ENCODE peak calls at places on chromosomes 2 and 18, in five cellular contexts. V is HTR-8/SVneo, Y is A549, D is choroid plexus epithelial cell, L is GDM1. G is an unnamed sample.

GRCh38 chr18:79898952-79899608 is 52.4 kb downstream of the SLC66A2 start:
- DNase-seq in V (no peak), Y (no peak), D (no peak), L (no peak), G (no peak)

GRCh38 chr2:165725421-165725820 is 68.6 kb downstream of the GALNT3 start:
- DNase-seq in V (peak), Y (no peak), D (peak), L (no peak), G (peak)

GRCh38 chr18:54822872-54823845 is 5.1 kb upstream of the RAB27B start:
- DNase-seq in V (peak), Y (peak), D (peak), L (no peak), G (peak)

GRCh38 chr2:29810956-29811355 is 110.4 kb downstream of the ALK start:
- DNase-seq in V (no peak), Y (no peak), D (peak), L (no peak), G (no peak)

GRCh38 chr18:75169411-75169810 is 39.5 kb downstream of the PTGR3 start:
- DNase-seq in V (no peak), Y (no peak), D (no peak), L (no peak), G (no peak)

GRCh38 chr18:1104265-1104792 is 199.7 kb downstream of the ADCYAP1 start:
- DNase-seq in V (no peak), Y (no peak), D (peak), L (no peak), G (no peak)

GRCh38 chr2:68404164-68404563 is 39.1 kb downstream of the PLEK start:
- DNase-seq in V (no peak), Y (no peak), D (no peak), L (no peak), G (no peak)

GRCh38 chr2:196131949-196132925 is 39.1 kb downstream of the STK17B start:
- DNase-seq in V (no peak), Y (no peak), D (peak), L (no peak), G (peak)

GRCh38 chr2:16218651-16219050 is 278.3 kb downstream of the MYCN start:
- DNase-seq in V (no peak), Y (peak), D (no peak), L (peak), G (no peak)

GRCh38 chr2:47459021-47459420 is 56.1 kb downstream of the MSH2 start:
- DNase-seq in V (no peak), Y (no peak), D (no peak), L (no peak), G (no peak)

GRCh38 chr2:72132981-72133720 is 14.5 kb downstream of the CYP26B1 start:
- DNase-seq in V (no peak), Y (no peak), D (no peak), L (no peak), G (no peak)

GRCh38 chr2:161208527-161209139 is 48.4 kb downstream of the TANK start:
- DNase-seq in V (peak), Y (peak), D (peak), L (no peak), G (peak)

GRCh38 chr2:109379507-109379906 is 234.3 kb downstream of the SEPTIN10 start:
- DNase-seq in V (no peak), Y (no peak), D (no peak), L (no peak), G (no peak)

GRCh38 chr2:57182941-57183340 is 863.7 kb upstream of the VRK2 start:
- DNase-seq in V (no peak), Y (no peak), D (no peak), L (no peak), G (no peak)

GRCh38 chr2:199459286-199460100 is 1.8 kb upstream of the SATB2 start:
- DNase-seq in V (no peak), Y (peak), D (peak), L (peak), G (peak)

GRCh38 chr2:12928197-12928596 is 211.5 kb downstream of the TRIB2 start:
- DNase-seq in V (peak), Y (no peak), D (peak), L (no peak), G (peak)

GRCh38 chr18:42052137-42052708 is 97.2 kb downstream of the PIK3C3 start:
- DNase-seq in V (no peak), Y (no peak), D (peak), L (no peak), G (peak)

GRCh38 chr18:66682855-66683322 is 79.0 kb upstream of the CDH19 start:
- DNase-seq in V (no peak), Y (no peak), D (peak), L (no peak), G (no peak)

GRCh38 chr2:120225549-120226065 is 2.4 kb upstream of the TMEM185B start:
- DNase-seq in V (no peak), Y (no peak), D (no peak), L (no peak), G (no peak)

GRCh38 chr2:43269706-43270105 is 43.3 kb upstream of the ZFP36L2 start:
- DNase-seq in V (no peak), Y (no peak), D (peak), L (no peak), G (peak)

GRCh38 chr2:203636896-203637818 is 69.3 kb upstream of the CD28 start:
- DNase-seq in V (no peak), Y (no peak), D (peak), L (no peak), G (no peak)

GRCh38 chr2:177998006-177998405 is 74.6 kb downstream of the PDE11A start:
- DNase-seq in V (no peak), Y (peak), D (peak), L (no peak), G (peak)

GRCh38 chr2:129205766-129206165 is 773.7 kb upstream of the RAB6C start:
- DNase-seq in V (no peak), Y (no peak), D (no peak), L (no peak), G (no peak)